ENCODE peak calls at places on chromosome 4, in four cellular contexts. Y, J, E and V are unnamed samples.

GRCh38 chr4:140149851-140150635 is 3.9 kb downstream of the MAML3 start:
- DNase-seq in Y (peak; percentile 76), J (peak; percentile 42), E (peak; percentile 30), V (peak; percentile 43)

GRCh38 chr4:2251073-2251794 is 9.3 kb upstream of the HAUS3 start:
- DNase-seq in Y (no peak), J (no peak), E (no peak), V (no peak)

GRCh38 chr4:94621491-94622080 is 136.2 kb upstream of the BMPR1B start:
- DNase-seq in Y (peak; percentile 47), J (no peak), E (no peak), V (no peak)

GRCh38 chr4:128427832-128428366 is 140.3 kb upstream of the PGRMC2 start:
- DNase-seq in Y (peak; percentile 62), J (no peak), E (no peak), V (no peak)

GRCh38 chr4:140887467-140887866 is 131.3 kb upstream of the TBC1D9 start:
- DNase-seq in Y (no peak), J (no peak), E (no peak), V (no peak)

GRCh38 chr4:184747034-184747830 is 13.3 kb upstream of the CENPU start:
- DNase-seq in Y (no peak), J (no peak), E (no peak), V (no peak)

GRCh38 chr4:39855909-39856512 is 121.7 kb downstream of the PDS5A start:
- DNase-seq in Y (peak; percentile 16), J (no peak), E (no peak), V (no peak)

GRCh38 chr4:107890779-107891178 is 40.6 kb upstream of the CYP2U1 start:
- DNase-seq in Y (no peak), J (no peak), E (no peak), V (no peak)

GRCh38 chr4:108393870-108394269 is 225.1 kb upstream of the LEF1 start:
- DNase-seq in Y (no peak), J (no peak), E (no peak), V (no peak)

GRCh38 chr4:184170996-184171395 is 46.7 kb downstream of the ENPP6 start:
- DNase-seq in Y (no peak), J (no peak), E (no peak), V (no peak)

GRCh38 chr4:28639747-28640146 is 1779.1 kb downstream of the STIM2 start:
- DNase-seq in Y (no peak), J (no peak), E (no peak), V (no peak)

GRCh38 chr4:182642831-182643230 is 274.4 kb downstream of the DCTD start:
- DNase-seq in Y (no peak), J (no peak), E (no peak), V (no peak)

GRCh38 chr4:107806196-107806595 is 18.5 kb upstream of the SGMS2 start:
- DNase-seq in Y (no peak), J (no peak), E (no peak), V (no peak)

GRCh38 chr4:159227378-159227777 is 124.5 kb downstream of the RAPGEF2 start:
- DNase-seq in Y (no peak), J (no peak), E (no peak), V (no peak)

GRCh38 chr4:39054497-39054896 is 7.5 kb upstream of the KLHL5 start:
- DNase-seq in Y (no peak), J (no peak), E (no peak), V (no peak)

GRCh38 chr4:10057023-10057395 is 35.7 kb upstream of the SLC2A9 start:
- DNase-seq in Y (no peak), J (no peak), E (no peak), V (no peak)

GRCh38 chr4:1417522-1418390 is 11.5 kb upstream of the NKX1-1 start:
- DNase-seq in Y (no peak), J (no peak), E (no peak), V (no peak)